ENCODE peak calls at places on chromosomes 16 and 17, in ten cellular contexts. B is effector memory CD4-positive, alpha-beta T cell; M is AG04450; O is CD8-positive, alpha-beta memory T cell; F is fibroblast of lung; V is WERI-Rb-1; D is GM23338; U is ovary; T is Peyer's patch; E is tibial nerve. H is an unnamed sample.

GRCh38 chr16:79402356-79402755 is 198.2 kb downstream of the MAF start:
- DNase-seq in B (no peak), M (no peak), O (no peak), F (no peak), V (no peak), D (no peak), U (peak), T (peak), E (no peak), H (no peak)

GRCh38 chr17:59512844-59513383 is 52.5 kb upstream of the DHX40 start:
- DNase-seq in B (no peak), M (no peak), O (no peak), F (no peak), V (no peak), D (no peak), U (no peak), T (no peak), E (no peak), H (no peak)

GRCh38 chr17:10702574-10702973 is 5.2 kb downstream of the ADPRM start:
- DNase-seq in B (no peak), M (no peak), O (no peak), F (peak), V (no peak), D (peak), U (no peak), T (no peak), E (no peak), H (no peak)

GRCh38 chr17:9162275-9162985 is 141.1 kb downstream of the NTN1 start:
- DNase-seq in B (no peak), M (no peak), O (no peak), F (no peak), V (peak), D (peak), U (no peak), T (no peak), E (peak), H (no peak)

GRCh38 chr17:51901242-51901641 is 257.3 kb downstream of the CA10 start:
- DNase-seq in B (no peak), M (no peak), O (no peak), F (no peak), V (no peak), D (peak), U (no peak), T (no peak), E (no peak), H (no peak)

GRCh38 chr16:55503726-55504553 is 4.9 kb upstream of the LPCAT2 start:
- DNase-seq in B (no peak), M (no peak), O (no peak), F (no peak), V (no peak), D (no peak), U (no peak), T (no peak), E (no peak), H (no peak)

GRCh38 chr16:67490330-67491096 is 7.2 kb upstream of the AGRP start:
- DNase-seq in B (no peak), M (no peak), O (no peak), F (peak), V (no peak), D (no peak), U (no peak), T (no peak), E (no peak), H (no peak)

GRCh38 chr16:1865902-1866690 is 5.9 kb downstream of the MEIOB start:
- DNase-seq in B (no peak), M (no peak), O (no peak), F (no peak), V (no peak), D (no peak), U (no peak), T (no peak), E (no peak), H (no peak)

GRCh38 chr17:42182927-42183734 is 2.1 kb downstream of the HCRT start:
- DNase-seq in B (no peak), M (peak), O (no peak), F (peak), V (no peak), D (no peak), U (no peak), T (no peak), E (no peak), H (no peak)

GRCh38 chr17:32609085-32609484 is 122.3 kb downstream of the CDK5R1 start:
- DNase-seq in B (peak), M (no peak), O (peak), F (peak), V (peak), D (no peak), U (no peak), T (peak), E (peak), H (no peak)

GRCh38 chr17:7712111-7712771 is 5.3 kb upstream of the DNAH2 start:
- DNase-seq in B (no peak), M (no peak), O (no peak), F (no peak), V (no peak), D (peak), U (no peak), T (no peak), E (no peak), H (no peak)

GRCh38 chr17:628507-628941 is 86.1 kb downstream of the VPS53 start:
- DNase-seq in B (no peak), M (no peak), O (no peak), F (peak), V (no peak), D (no peak), U (no peak), T (no peak), E (no peak), H (no peak)

GRCh38 chr16:67396775-67397450 is 3.6 kb upstream of the TPPP3 start:
- DNase-seq in B (no peak), M (no peak), O (no peak), F (no peak), V (no peak), D (no peak), U (no peak), T (no peak), E (no peak), H (no peak)

GRCh38 chr17:12362853-12363252 is 302.8 kb upstream of the MYOCD start:
- DNase-seq in B (no peak), M (no peak), O (no peak), F (no peak), V (no peak), D (no peak), U (no peak), T (no peak), E (peak), H (no peak)

GRCh38 chr17:73874008-73874407 is 229.8 kb upstream of the SDK2 start:
- DNase-seq in B (no peak), M (no peak), O (no peak), F (no peak), V (no peak), D (no peak), U (no peak), T (no peak), E (no peak), H (no peak)

GRCh38 chr17:40316571-40317344 is 7.8 kb downstream of the RARA start:
- DNase-seq in B (no peak), M (peak), O (no peak), F (peak), V (peak), D (peak), U (peak), T (peak), E (no peak), H (no peak)

GRCh38 chr17:82380860-82381702 is 9.5 kb downstream of the UTS2R start:
- DNase-seq in B (no peak), M (no peak), O (no peak), F (no peak), V (no peak), D (no peak), U (no peak), T (no peak), E (no peak), H (no peak)

GRCh38 chr16:67901734-67902133 is 8.7 kb downstream of the PSKH1 start:
- DNase-seq in B (no peak), M (no peak), O (no peak), F (no peak), V (no peak), D (no peak), U (no peak), T (no peak), E (no peak), H (no peak)

GRCh38 chr17:48593126-48593829 is at the start of gene HOXB5:
- DNase-seq in B (no peak), M (no peak), O (no peak), F (no peak), V (no peak), D (no peak), U (no peak), T (peak), E (no peak), H (no peak)

GRCh38 chr16:21283521-21284289 is 5.6 kb upstream of the CRYM start:
- DNase-seq in B (no peak), M (no peak), O (no peak), F (peak), V (peak), D (peak), U (peak), T (peak), E (no peak), H (no peak)

GRCh38 chr16:4936991-4937781 is at the start of gene PPL:
- DNase-seq in B (no peak), M (no peak), O (no peak), F (no peak), V (peak), D (peak), U (peak), T (peak), E (peak), H (no peak)

GRCh38 chr17:45226620-45227019 is 4.9 kb downstream of the FMNL1 start:
- DNase-seq in B (no peak), M (no peak), O (no peak), F (no peak), V (no peak), D (no peak), U (no peak), T (no peak), E (no peak), H (no peak)

GRCh38 chr17:47946929-47947397 is 5.6 kb downstream of the PNPO start:
- DNase-seq in B (peak), M (no peak), O (peak), F (peak), V (peak), D (peak), U (no peak), T (peak), E (peak), H (no peak)

GRCh38 chr16:89605186-89605970 is 8.1 kb upstream of the DPEP1 start:
- DNase-seq in B (no peak), M (no peak), O (no peak), F (no peak), V (no peak), D (no peak), U (no peak), T (no peak), E (no peak), H (no peak)

GRCh38 chr17:81523139-81524062 is 4.8 kb upstream of the FSCN2 start:
- DNase-seq in B (no peak), M (no peak), O (no peak), F (peak), V (peak), D (peak), U (no peak), T (no peak), E (no peak), H (peak)

GRCh38 chr17:48113201-48113676 is 5.7 kb downstream of the SNX11 start:
- DNase-seq in B (no peak), M (no peak), O (peak), F (no peak), V (no peak), D (no peak), U (no peak), T (peak), E (peak), H (no peak)

GRCh38 chr17:39538875-39539274 is 68.8 kb downstream of the NEUROD2 start:
- DNase-seq in B (no peak), M (no peak), O (no peak), F (no peak), V (no peak), D (no peak), U (no peak), T (no peak), E (no peak), H (no peak)

GRCh38 chr16:1689853-1690252 is 11.8 kb downstream of the JPT2 start:
- DNase-seq in B (no peak), M (no peak), O (no peak), F (no peak), V (no peak), D (no peak), U (no peak), T (no peak), E (no peak), H (no peak)

GRCh38 chr17:76714822-76715461 is 4.2 kb upstream of the MXRA7 start:
- DNase-seq in B (peak), M (no peak), O (peak), F (peak), V (peak), D (peak), U (peak), T (peak), E (peak), H (no peak)
- H3K27ac ChIP-seq in B (peak), M (peak), O (peak), F (peak), V (no peak), D (peak), U (no peak), T (peak), E (peak), H (peak)

GRCh38 chr17:35569405-35569804 is 8.8 kb upstream of the SLFN14 start:
- DNase-seq in B (no peak), M (no peak), O (no peak), F (no peak), V (no peak), D (no peak), U (no peak), T (no peak), E (no peak), H (no peak)

GRCh38 chr17:35566955-35567354 is 6.3 kb upstream of the SLFN14 start:
- DNase-seq in B (no peak), M (no peak), O (no peak), F (no peak), V (no peak), D (no peak), U (no peak), T (no peak), E (no peak), H (no peak)

DNA sequence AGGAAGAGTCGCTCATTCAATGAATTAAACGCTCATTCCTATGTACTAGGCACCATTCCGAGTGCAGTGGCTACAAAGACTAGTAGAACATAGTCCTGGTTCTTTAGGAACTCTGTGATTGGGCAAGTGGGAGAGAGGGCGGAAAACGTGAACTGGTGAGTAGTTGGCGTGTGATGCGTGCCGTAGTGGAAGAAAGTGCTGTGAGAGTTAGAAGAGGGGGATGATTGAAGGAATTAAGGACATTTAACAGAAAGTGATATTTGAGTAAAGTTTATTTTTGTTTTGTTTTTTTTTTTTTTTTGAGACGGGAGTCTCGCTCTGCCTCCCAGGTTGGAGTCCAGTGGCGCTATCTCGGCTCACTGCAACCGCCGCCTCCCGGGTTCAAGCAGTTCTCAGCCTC is 7.9 kb upstream of the SLFN14 start:
- DNase-seq in B (peak), M (no peak), O (peak), F (peak), V (no peak), D (peak), U (no peak), T (peak), E (no peak), H (no peak)
- H3K27ac ChIP-seq in B (peak), M (no peak), O (peak), F (peak), V (peak), D (peak), U (no peak), T (peak), E (peak), H (no peak)

DNA sequence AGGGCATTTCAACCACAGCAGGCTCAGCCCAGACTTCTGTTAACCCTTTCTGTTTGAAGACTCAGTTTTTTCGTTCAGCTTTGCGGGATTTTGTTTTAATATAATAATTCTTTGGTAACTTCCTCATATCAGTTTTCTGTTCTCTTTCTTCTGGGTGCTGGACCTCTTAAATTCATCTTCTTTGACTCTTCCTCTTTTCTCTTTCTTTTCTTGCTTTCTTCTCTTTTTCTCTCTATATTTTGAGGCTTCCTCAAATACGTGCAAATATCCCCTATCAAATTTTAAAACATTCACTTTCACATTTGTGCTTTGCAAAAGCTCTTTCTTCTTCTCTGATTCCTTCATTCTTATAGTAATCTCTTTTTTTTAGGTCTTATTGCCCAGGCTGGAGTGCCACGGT is 136.3 kb downstream of the HS3ST3B1 start:
- DNase-seq in B (no peak), M (no peak), O (no peak), F (no peak), V (no peak), D (no peak), U (no peak), T (no peak), E (no peak), H (no peak)
- H3K27ac ChIP-seq in B (no peak), M (no peak), O (no peak), F (no peak), V (no peak), D (no peak), U (no peak), T (no peak), E (no peak), H (no peak)

GRCh38 chr17:76141212-76142043 is at the start of gene FOXJ1:
- DNase-seq in B (peak), M (peak), O (peak), F (peak), V (peak), D (peak), U (peak), T (peak), E (peak), H (peak)
- H3K27ac ChIP-seq in B (peak), M (no peak), O (no peak), F (no peak), V (peak), D (no peak), U (no peak), T (no peak), E (peak), H (peak)

GRCh38 chr16:66020061-66020460 is 346.4 kb upstream of the CDH5 start:
- DNase-seq in B (no peak), M (no peak), O (no peak), F (no peak), V (no peak), D (no peak), U (no peak), T (no peak), E (no peak), H (no peak)

GRCh38 chr16:66025751-66026150 is 340.7 kb upstream of the CDH5 start:
- DNase-seq in B (no peak), M (no peak), O (no peak), F (no peak), V (no peak), D (no peak), U (no peak), T (no peak), E (no peak), H (no peak)

GRCh38 chr16:66026211-66026610 is 340.3 kb upstream of the CDH5 start:
- DNase-seq in B (no peak), M (no peak), O (no peak), F (no peak), V (peak), D (peak), U (no peak), T (peak), E (no peak), H (no peak)

GRCh38 chr16:66020642-66021041 is 345.8 kb upstream of the CDH5 start:
- DNase-seq in B (no peak), M (no peak), O (no peak), F (peak), V (no peak), D (no peak), U (no peak), T (no peak), E (no peak), H (no peak)
- H3K27ac ChIP-seq in B (no peak), M (no peak), O (no peak), F (peak), V (no peak), D (no peak), U (no peak), T (no peak), E (no peak), H (no peak)

GRCh38 chr17:18772471-18772870 is 8.5 kb upstream of the TVP23B start:
- DNase-seq in B (no peak), M (no peak), O (no peak), F (no peak), V (no peak), D (no peak), U (no peak), T (no peak), E (no peak), H (no peak)
- H3K27ac ChIP-seq in B (no peak), M (no peak), O (no peak), F (no peak), V (no peak), D (no peak), U (peak), T (no peak), E (no peak), H (no peak)

GRCh38 chr17:57900991-57901743 is 51.3 kb upstream of the MRPS23 start:
- DNase-seq in B (no peak), M (no peak), O (no peak), F (no peak), V (no peak), D (no peak), U (no peak), T (no peak), E (no peak), H (no peak)
- H3K27ac ChIP-seq in B (no peak), M (no peak), O (no peak), F (no peak), V (no peak), D (no peak), U (no peak), T (peak), E (peak), H (peak)

DNA sequence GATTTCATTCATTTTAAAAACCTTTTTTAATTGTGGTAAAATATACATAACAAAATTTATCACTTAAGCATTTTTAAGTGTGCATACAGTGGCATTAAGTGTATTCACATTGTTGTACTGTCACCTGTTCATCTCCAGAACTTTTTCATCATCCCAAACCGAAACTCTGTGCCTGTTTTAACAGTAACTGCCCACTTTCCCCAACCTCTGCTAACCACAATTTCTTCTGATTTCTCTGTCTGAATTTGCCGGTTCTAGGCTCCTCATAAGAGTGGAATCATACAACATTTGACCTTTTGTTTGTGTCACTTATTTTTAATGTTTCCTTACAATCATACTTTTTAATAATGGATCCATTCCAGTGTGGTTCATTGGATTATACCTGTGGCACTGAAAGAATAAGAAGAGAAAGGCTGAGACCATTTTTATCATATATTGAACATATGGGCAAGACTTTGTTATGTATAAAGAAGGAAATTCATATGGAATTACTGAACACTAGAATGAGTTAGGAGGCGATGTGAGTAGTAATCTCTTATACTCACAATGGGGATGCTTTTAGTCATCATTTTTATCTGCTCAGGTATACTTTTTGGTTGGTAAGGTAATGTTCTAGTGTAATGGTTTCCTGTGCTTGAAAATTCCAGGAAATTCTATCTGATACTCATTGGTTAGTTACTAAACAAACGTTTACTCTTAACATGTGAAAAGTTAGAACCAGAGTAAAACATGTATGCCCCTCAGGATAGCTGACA is 10.8 kb downstream of the CYLD start:
- DNase-seq in B (no peak), M (no peak), O (no peak), F (no peak), V (no peak), D (no peak), U (no peak), T (no peak), E (no peak), H (no peak)
- H3K27ac ChIP-seq in B (no peak), M (no peak), O (no peak), F (no peak), V (no peak), D (no peak), U (no peak), T (no peak), E (no peak), H (peak)

DNA sequence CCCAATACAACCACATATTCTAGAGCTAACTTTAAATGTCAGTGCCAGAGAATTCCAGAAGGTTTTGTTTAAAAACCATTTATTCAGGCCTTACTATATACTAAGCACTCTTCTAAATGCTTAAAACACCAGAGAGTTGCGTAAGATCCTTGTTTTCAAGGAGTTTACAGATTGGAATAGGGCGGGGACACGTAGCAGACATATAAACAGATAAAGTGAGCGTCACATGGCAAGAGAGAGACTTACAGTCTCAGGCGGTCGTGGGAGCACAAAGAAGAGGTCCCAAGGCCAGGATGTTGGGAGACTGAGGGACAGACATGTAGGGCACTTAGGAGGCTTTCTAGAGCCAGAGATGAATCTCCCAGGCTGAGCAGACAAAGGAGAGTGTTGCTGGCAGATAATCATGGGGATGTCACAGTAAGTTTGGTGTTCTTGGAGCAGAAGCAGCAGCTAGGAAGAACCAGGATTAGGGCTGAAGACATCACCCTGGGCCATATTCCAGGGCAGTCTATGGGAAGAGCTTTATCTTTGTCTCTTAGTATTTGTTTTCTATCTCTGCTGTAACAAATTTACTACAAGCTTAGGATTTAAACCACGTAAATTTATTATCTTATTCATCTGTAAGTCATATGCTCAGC is 119.0 kb upstream of the ANKFN1 start:
- DNase-seq in B (no peak), M (no peak), O (no peak), F (peak), V (peak), D (no peak), U (no peak), T (no peak), E (peak), H (no peak)
- H3K27ac ChIP-seq in B (no peak), M (no peak), O (no peak), F (no peak), V (peak), D (no peak), U (no peak), T (no peak), E (peak), H (no peak)

H was measured in caudate nucleus.